ENCODE peak calls at places on chromosomes 11 and 22, in five cellular contexts. E, M, H, O and U are unnamed samples.

GRCh38 chr11:65903068-65903481 is 2.9 kb upstream of the FOSL1 start:
- DNase-seq in E (peak), M (peak), H (no peak), O (no peak), U (peak)

GRCh38 chr11:36195496-36196346 is 93.5 kb downstream of the COMMD9 start:
- DNase-seq in M (peak), E (no peak), O (no peak), H (no peak), U (no peak)

GRCh38 chr22:39409630-39410029 is 10.1 kb downstream of the TAB1 start:
- DNase-seq in O (no peak), E (no peak), M (no peak), H (no peak), U (no peak)

GRCh38 chr11:37142591-37142990 is 544.6 kb upstream of the RAG2 start:
- DNase-seq in E (no peak), H (no peak), M (no peak), O (no peak), U (no peak)

GRCh38 chr11:85967457-85967856 is 101.4 kb downstream of the PICALM start:
- DNase-seq in O (no peak), E (no peak), M (no peak), H (no peak), U (no peak)

GRCh38 chr11:111344032-111344431 is 35.0 kb downstream of the POU2AF1 start:
- DNase-seq in H (no peak), E (no peak), O (no peak), M (peak), U (peak)

GRCh38 chr11:132318421-132319157 is 948.2 kb downstream of the NTM start:
- DNase-seq in E (no peak), O (no peak), M (no peak), H (no peak), U (peak)

GRCh38 chr22:25148149-25148691 is 51.4 kb upstream of the CRYBB3 start:
- DNase-seq in H (peak), M (peak), O (peak), E (no peak), U (no peak)

GRCh38 chr11:94583213-94583884 is 16.2 kb downstream of the PIWIL4 start:
- DNase-seq in E (no peak), M (no peak), H (no peak), O (no peak), U (no peak)

GRCh38 chr11:34105957-34106504 is 602 bp downstream of the NAT10 start:
- DNase-seq in O (no peak), M (no peak), H (no peak), E (peak), U (peak)

GRCh38 chr11:75022289-75022688 is 33.6 kb downstream of the NEU3 start:
- DNase-seq in O (no peak), E (no peak), M (no peak), H (no peak), U (no peak)

GRCh38 chr11:87473174-87473573 is 435.4 kb downstream of the TMEM135 start:
- DNase-seq in H (no peak), O (no peak), E (no peak), M (peak), U (peak)

GRCh38 chr11:112004389-112004788 is 20.8 kb upstream of the DLAT start:
- DNase-seq in M (no peak), O (no peak), H (peak), E (peak), U (peak)

GRCh38 chr22:17563936-17564391 is 666 bp downstream of the SLC25A18 start:
- DNase-seq in H (no peak), M (no peak), E (no peak), O (no peak), U (no peak)

GRCh38 chr22:24592846-24593809 is at the start of gene LRRC75B:
- DNase-seq in O (peak), M (peak), E (peak), H (peak), U (peak)

GRCh38 chr11:117606211-117606610 is 190.8 kb downstream of the DSCAML1 start:
- DNase-seq in M (no peak), O (no peak), H (no peak), E (no peak), U (no peak)

GRCh38 chr11:12746593-12747097 is 72.4 kb downstream of the TEAD1 start:
- DNase-seq in M (peak), E (peak), H (peak), O (no peak), U (peak)

GRCh38 chr11:134385171-134385570 is 26.9 kb downstream of the B3GAT1 start:
- DNase-seq in H (no peak), O (no peak), E (no peak), M (no peak), U (no peak)

GRCh38 chr11:18277560-18278271 is 11.7 kb downstream of the SAA1 start:
- DNase-seq in M (no peak), H (no peak), O (no peak), E (peak), U (no peak)

GRCh38 chr11:59556883-59557205 is 45.5 kb downstream of the OR4D9 start:
- DNase-seq in H (no peak), E (peak), M (no peak), O (no peak), U (no peak)

GRCh38 chr11:106329273-106330018 is 252.0 kb downstream of the AASDHPPT start:
- DNase-seq in E (no peak), H (no peak), O (no peak), M (no peak), U (no peak)

GRCh38 chr11:109747839-109748238 is 325.8 kb downstream of the C11orf87 start:
- DNase-seq in H (no peak), E (peak), M (no peak), O (no peak), U (no peak)

GRCh38 chr22:21074092-21074715 is 28.5 kb downstream of the LRRC74B start:
- DNase-seq in E (peak), H (no peak), O (no peak), M (no peak), U (peak)

GRCh38 chr22:42773161-42773560 is 52.5 kb upstream of the A4GALT start:
- DNase-seq in O (no peak), H (no peak), M (no peak), E (no peak), U (no peak)

GRCh38 chr11:102361100-102362021 is 14.3 kb downstream of the BIRC2 start:
- DNase-seq in E (peak), H (no peak), O (no peak), M (no peak), U (no peak)

GRCh38 chr22:24181088-24181995 is at the start of gene SUSD2:
- DNase-seq in E (no peak), O (peak), H (no peak), M (peak), U (no peak)

GRCh38 chr11:64710418-64711137 is 12.4 kb downstream of the NRXN2 start:
- DNase-seq in O (no peak), E (peak), M (no peak), H (no peak), U (peak)

GRCh38 chr11:66363187-66363601 is 8.4 kb downstream of the SLC29A2 start:
- DNase-seq in E (no peak), M (peak), H (no peak), O (peak), U (no peak)

GRCh38 chr11:119044708-119045107 is 12.3 kb downstream of the HYOU1 start:
- DNase-seq in M (no peak), E (no peak), H (no peak), O (no peak), U (no peak)
- TF ChIP-seq CTCF in M (no peak), E (peak), H (peak), O (no peak), U (no peak)

DNA sequence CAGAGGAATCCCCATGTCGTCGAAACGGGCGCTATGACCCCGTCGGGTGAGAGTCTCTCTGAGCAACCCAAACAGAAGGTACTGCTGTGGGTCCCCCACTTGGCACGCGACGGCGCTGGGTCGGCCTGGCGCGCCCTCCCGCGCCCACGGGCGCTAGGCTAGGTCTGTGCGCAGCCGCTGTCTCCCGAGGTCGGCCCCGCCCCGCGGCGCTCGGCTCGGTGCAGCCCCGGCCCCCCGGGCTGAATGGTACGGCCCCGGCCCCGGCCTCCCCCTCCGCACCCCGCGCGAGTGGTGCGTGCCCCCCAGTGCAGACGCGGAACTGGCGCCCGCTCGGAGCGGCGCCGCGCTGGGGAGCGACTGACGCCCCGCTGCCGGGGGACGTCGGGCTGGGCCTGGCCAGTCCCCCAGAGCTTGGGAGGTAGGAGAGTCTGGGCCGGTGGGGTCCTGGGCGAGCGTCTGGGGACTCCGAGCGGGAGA is at the start of gene MADD:
- DNase-seq in M (peak), H (peak), O (peak), E (peak), U (peak)
- TF ChIP-seq CTCF in M (no peak), H (no peak), O (no peak), E (no peak), U (no peak)

GRCh38 chr11:1517117-1518005 is 30.8 kb upstream of the MOB2 start:
- DNase-seq in O (no peak), E (no peak), H (no peak), M (no peak), U (no peak)

GRCh38 chr11:1513326-1514296 is 27.0 kb upstream of the MOB2 start:
- DNase-seq in H (no peak), O (no peak), M (no peak), E (no peak), U (no peak)

GRCh38 chr11:1516273-1517067 is 29.9 kb upstream of the MOB2 start:
- DNase-seq in M (no peak), E (no peak), H (no peak), O (no peak), U (no peak)

GRCh38 chr11:1514349-1515061 is 27.9 kb upstream of the MOB2 start:
- DNase-seq in E (no peak), O (no peak), M (no peak), H (no peak), U (no peak)

GRCh38 chr11:1515082-1516060 is 28.8 kb upstream of the MOB2 start:
- DNase-seq in H (peak), E (peak), M (peak), O (peak), U (peak)
- TF ChIP-seq CTCF in H (peak), E (peak), M (peak), O (peak), U (peak)

DNA sequence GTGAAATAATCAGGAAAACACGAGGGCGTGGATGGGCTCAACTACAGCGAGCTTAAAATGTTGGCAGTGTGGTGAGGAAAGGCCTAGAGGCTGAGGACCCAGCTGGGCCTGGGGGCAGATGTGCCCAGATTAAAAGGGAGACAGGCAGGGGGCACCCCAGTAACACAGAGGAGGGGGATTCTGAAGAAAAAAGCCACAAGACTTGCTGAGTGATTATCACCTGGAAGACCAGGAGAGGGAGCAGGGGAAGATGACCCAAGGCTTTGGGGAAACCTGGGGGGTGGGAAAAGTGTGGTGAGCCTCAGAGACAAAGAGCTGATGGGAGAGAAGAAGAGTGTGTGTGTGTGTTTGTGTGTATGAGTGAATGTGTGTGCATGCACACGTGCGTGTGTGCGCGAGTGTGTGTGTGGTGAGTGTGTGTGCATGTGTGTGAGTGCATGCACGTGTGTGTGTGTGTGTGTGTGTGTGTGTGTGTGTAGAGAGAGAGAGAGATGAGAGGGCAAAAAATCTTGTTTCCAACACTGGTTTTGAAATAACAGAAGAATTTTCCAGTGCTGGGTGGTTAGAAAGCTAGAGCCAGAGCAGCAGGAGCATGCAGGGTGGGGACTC is 500.5 kb downstream of the BUD13 start:
- DNase-seq in O (no peak), M (no peak), H (no peak), E (no peak), U (no peak)
- TF ChIP-seq CTCF in O (no peak), M (no peak), H (no peak), E (no peak), U (no peak)

DNA sequence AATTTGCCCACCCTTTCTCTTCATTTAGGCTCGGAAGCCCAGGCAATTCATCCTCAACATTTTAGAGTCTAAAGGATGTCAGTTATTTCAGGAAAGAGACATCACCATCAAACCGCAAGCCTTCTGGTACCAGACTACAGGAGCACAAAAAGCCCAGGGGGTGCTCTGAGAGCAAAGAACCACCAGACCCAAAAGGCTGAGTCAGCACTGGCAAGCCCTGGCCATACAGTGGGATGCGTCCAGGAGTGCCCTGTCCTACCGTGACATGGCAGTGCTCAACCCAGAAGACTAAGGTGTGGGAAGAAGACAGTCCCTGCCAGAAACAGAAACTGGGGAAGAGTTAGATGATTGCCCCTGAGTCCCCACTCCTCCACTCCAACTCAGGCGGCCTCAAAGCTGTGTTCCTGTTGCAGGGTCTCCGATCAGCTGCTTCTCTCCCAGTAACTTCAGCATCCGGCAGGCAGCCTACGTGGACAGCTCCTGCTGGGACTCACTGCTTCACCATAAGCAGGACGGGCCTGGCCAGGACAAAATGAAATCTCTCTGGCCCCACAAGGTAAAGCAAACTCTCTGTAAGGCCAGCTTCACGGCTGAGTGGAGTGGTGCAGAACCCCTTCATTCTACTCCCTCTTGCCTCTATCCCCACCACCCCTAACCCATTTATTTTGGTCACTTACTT is 1.5 kb downstream of the PANX3 start:
- DNase-seq in M (peak), O (no peak), E (no peak), H (peak), U (no peak)
- TF ChIP-seq CTCF in M (no peak), O (no peak), E (no peak), H (no peak), U (no peak)

DNA sequence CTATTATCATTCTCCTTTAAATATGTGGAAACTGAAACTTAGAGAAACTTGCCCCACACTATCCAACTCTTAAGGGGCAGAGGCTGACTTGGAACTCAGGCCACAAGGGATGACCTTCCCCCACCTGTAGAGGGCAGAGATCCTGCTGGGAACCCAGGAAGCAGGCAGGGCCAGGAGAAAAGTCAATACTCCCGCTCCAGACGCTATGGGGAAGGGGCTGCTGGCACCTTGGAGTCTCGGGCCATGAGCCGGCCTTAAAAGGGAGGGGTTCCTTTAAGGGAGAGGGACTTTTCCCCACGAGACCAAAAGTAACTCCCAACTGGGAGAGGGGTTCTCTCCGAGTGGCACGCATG is 620 bp upstream of the ANO5 start:
- DNase-seq in O (peak), E (no peak), M (peak), H (peak), U (no peak)
- TF ChIP-seq CTCF in O (no peak), E (no peak), M (peak), H (no peak), U (no peak)

GRCh38 chr22:44805663-44806062 is 53.3 kb downstream of the ARHGAP8 start:
- DNase-seq in E (no peak), O (no peak), M (no peak), H (no peak), U (no peak)

GRCh38 chr22:44809456-44809855 is 57.1 kb downstream of the ARHGAP8 start:
- DNase-seq in H (no peak), E (no peak), M (no peak), O (no peak), U (no peak)

GRCh38 chr22:44811141-44811540 is 58.8 kb downstream of the ARHGAP8 start:
- DNase-seq in M (no peak), H (no peak), O (no peak), E (no peak), U (no peak)

GRCh38 chr22:44807232-44807631 is 54.9 kb downstream of the ARHGAP8 start:
- DNase-seq in E (no peak), H (no peak), O (no peak), M (no peak), U (no peak)

GRCh38 chr22:44807915-44808690 is 55.7 kb downstream of the ARHGAP8 start:
- DNase-seq in E (peak), H (peak), M (no peak), O (no peak), U (no peak)
- TF ChIP-seq CTCF in E (peak), H (peak), M (no peak), O (peak), U (no peak)